ENCODE peak calls at places on chromosomes 5 and 9, in seven cellular contexts. One of them, this sample, is unnamed.

GRCh38 chr5:136066705-136067271 is 38.0 kb downstream of the TGFBI start:
- DNase-seq in stomach: no peak
- DNase-seq in tibial nerve: no peak
- DNase-seq in aorta: no peak
- DNase-seq in neural progenitor cell: no peak
- DNase-seq in spleen: no peak
- DNase-seq in HL-60: no peak
- DNase-seq in this sample: no peak

GRCh38 chr5:107546685-107547084 is 124.1 kb downstream of the EFNA5 start:
- DNase-seq in stomach: no peak
- DNase-seq in tibial nerve: no peak
- DNase-seq in aorta: no peak
- DNase-seq in neural progenitor cell: no peak
- DNase-seq in spleen: no peak
- DNase-seq in HL-60: no peak
- DNase-seq in this sample: no peak

GRCh38 chr5:150178262-150178661 is 11.6 kb upstream of the SLC6A7 start:
- DNase-seq in stomach: no peak
- DNase-seq in tibial nerve: no peak
- DNase-seq in aorta: no peak
- DNase-seq in neural progenitor cell: no peak
- DNase-seq in spleen: no peak
- DNase-seq in HL-60: no peak
- DNase-seq in this sample: no peak

GRCh38 chr5:14182761-14183160 is 39.6 kb downstream of the TRIO start:
- DNase-seq in stomach: no peak
- DNase-seq in tibial nerve: no peak
- DNase-seq in aorta: no peak
- DNase-seq in neural progenitor cell: peak; percentile 42
- DNase-seq in spleen: no peak
- DNase-seq in HL-60: no peak
- DNase-seq in this sample: no peak

GRCh38 chr9:107809859-107810492 is 320.4 kb upstream of the KLF4 start:
- DNase-seq in stomach: no peak
- DNase-seq in tibial nerve: no peak
- DNase-seq in aorta: no peak
- DNase-seq in neural progenitor cell: no peak
- DNase-seq in spleen: no peak
- DNase-seq in HL-60: no peak
- DNase-seq in this sample: no peak

GRCh38 chr5:59587489-59588337 is 305.8 kb downstream of the PDE4D start:
- DNase-seq in stomach: peak; percentile 47
- DNase-seq in tibial nerve: peak; percentile 14
- DNase-seq in aorta: peak; percentile 82
- DNase-seq in neural progenitor cell: peak; percentile 91
- DNase-seq in spleen: no peak
- DNase-seq in HL-60: no peak
- DNase-seq in this sample: peak; percentile 68

GRCh38 chr5:87770601-87771121 is 357.9 kb upstream of the CCNH start:
- DNase-seq in stomach: no peak
- DNase-seq in tibial nerve: no peak
- DNase-seq in aorta: peak; percentile 47
- DNase-seq in neural progenitor cell: peak; percentile 51
- DNase-seq in spleen: peak; percentile 41
- DNase-seq in HL-60: no peak
- DNase-seq in this sample: no peak

GRCh38 chr5:127827451-127827850 is 124.3 kb downstream of the CCDC192 start:
- DNase-seq in stomach: no peak
- DNase-seq in tibial nerve: no peak
- DNase-seq in aorta: no peak
- DNase-seq in neural progenitor cell: no peak
- DNase-seq in spleen: no peak
- DNase-seq in HL-60: no peak
- DNase-seq in this sample: no peak

GRCh38 chr5:179250561-179251225 is 94.6 kb downstream of the ADAMTS2 start:
- DNase-seq in stomach: no peak
- DNase-seq in tibial nerve: no peak
- DNase-seq in aorta: no peak
- DNase-seq in neural progenitor cell: no peak
- DNase-seq in spleen: peak; percentile 47
- DNase-seq in HL-60: no peak
- DNase-seq in this sample: peak; percentile 38

GRCh38 chr9:79598562-79599345 is 27.0 kb downstream of the TLE4 start:
- DNase-seq in stomach: no peak
- DNase-seq in tibial nerve: no peak
- DNase-seq in aorta: no peak
- DNase-seq in neural progenitor cell: no peak
- DNase-seq in spleen: no peak
- DNase-seq in HL-60: no peak
- DNase-seq in this sample: no peak

GRCh38 chr5:168285696-168286095 is 5.7 kb upstream of the WWC1 start:
- DNase-seq in stomach: no peak
- DNase-seq in tibial nerve: no peak
- DNase-seq in aorta: no peak
- DNase-seq in neural progenitor cell: no peak
- DNase-seq in spleen: no peak
- DNase-seq in HL-60: no peak
- DNase-seq in this sample: no peak
- H3K27ac ChIP-seq in stomach: no peak overlapping the region
- H3K27ac ChIP-seq in tibial nerve: no peak overlapping the region
- H3K27ac ChIP-seq in aorta: no peak overlapping the region
- H3K27ac ChIP-seq in neural progenitor cell: no peak overlapping the region
- H3K27ac ChIP-seq in spleen: no peak overlapping the region
- H3K27ac ChIP-seq in HL-60: no peak overlapping the region
- H3K27ac ChIP-seq in this sample: no peak overlapping the region

GRCh38 chr9:129258823-129259301 is 80.8 kb upstream of the IER5L start:
- DNase-seq in stomach: no peak
- DNase-seq in tibial nerve: no peak
- DNase-seq in aorta: peak; percentile 76
- DNase-seq in neural progenitor cell: no peak
- DNase-seq in spleen: peak; percentile 72
- DNase-seq in HL-60: no peak
- DNase-seq in this sample: peak; percentile 57

GRCh38 chr9:129256959-129257713 is 79.1 kb upstream of the IER5L start:
- DNase-seq in stomach: no peak
- DNase-seq in tibial nerve: no peak
- DNase-seq in aorta: peak; percentile 49
- DNase-seq in neural progenitor cell: no peak
- DNase-seq in spleen: peak; percentile 33
- DNase-seq in HL-60: no peak
- DNase-seq in this sample: peak; percentile 10

GRCh38 chr9:129258124-129258822 is 80.2 kb upstream of the IER5L start:
- DNase-seq in stomach: peak; percentile 86
- DNase-seq in tibial nerve: peak; percentile 89
- DNase-seq in aorta: peak; percentile 97
- DNase-seq in neural progenitor cell: peak; percentile 100
- DNase-seq in spleen: peak; percentile 92
- DNase-seq in HL-60: peak; percentile 64
- DNase-seq in this sample: peak; percentile 94

GRCh38 chr9:129262261-129262660 is 84.2 kb upstream of the IER5L start:
- DNase-seq in stomach: no peak
- DNase-seq in tibial nerve: no peak
- DNase-seq in aorta: peak; percentile 40
- DNase-seq in neural progenitor cell: no peak
- DNase-seq in spleen: peak; percentile 42
- DNase-seq in HL-60: no peak
- DNase-seq in this sample: peak; percentile 37

DNA sequence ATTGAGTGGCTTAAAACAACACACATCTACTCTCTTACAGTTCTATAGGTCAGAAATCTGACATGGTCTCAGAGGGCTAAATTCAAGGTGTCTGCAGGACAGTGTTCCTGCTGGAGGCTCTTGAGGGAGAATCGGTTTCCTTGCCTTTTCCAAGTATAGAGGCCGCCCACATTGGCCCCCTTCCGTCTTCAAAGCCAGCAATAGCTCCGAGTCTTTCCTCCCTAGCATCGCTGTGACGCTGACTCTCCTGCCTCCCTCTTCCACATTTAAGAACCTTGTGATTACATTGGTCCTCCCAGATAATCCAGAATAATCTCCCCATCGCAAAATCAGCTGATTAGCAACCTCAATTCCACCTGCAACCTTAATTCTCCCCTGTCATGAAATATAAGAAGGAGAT is 81.3 kb upstream of the IER5L start:
- DNase-seq in stomach: no peak
- DNase-seq in tibial nerve: no peak
- DNase-seq in aorta: peak; percentile 45
- DNase-seq in neural progenitor cell: no peak
- DNase-seq in spleen: peak; percentile 30
- DNase-seq in HL-60: no peak
- DNase-seq in this sample: peak; percentile 12
- H3K4me3 ChIP-seq in stomach: no peak overlapping the region
- H3K4me3 ChIP-seq in tibial nerve: no peak overlapping the region
- H3K4me3 ChIP-seq in aorta: no peak overlapping the region
- H3K4me3 ChIP-seq in neural progenitor cell: no peak overlapping the region
- H3K4me3 ChIP-seq in spleen: no peak overlapping the region
- H3K4me3 ChIP-seq in HL-60: no peak overlapping the region
- H3K4me3 ChIP-seq in this sample: no peak overlapping the region

GRCh38 chr9:97558701-97559101 is 57.2 kb downstream of the TMOD1 start:
- DNase-seq in stomach: no peak
- DNase-seq in tibial nerve: no peak
- DNase-seq in aorta: no peak
- DNase-seq in neural progenitor cell: no peak
- DNase-seq in spleen: peak; percentile 31
- DNase-seq in HL-60: no peak
- DNase-seq in this sample: no peak

GRCh38 chr9:97557606-97558095 is 56.2 kb downstream of the TMOD1 start:
- DNase-seq in stomach: peak; percentile 78
- DNase-seq in tibial nerve: peak; percentile 88
- DNase-seq in aorta: peak; percentile 86
- DNase-seq in neural progenitor cell: no peak
- DNase-seq in spleen: peak; percentile 64
- DNase-seq in HL-60: no peak
- DNase-seq in this sample: peak; percentile 37

GRCh38 chr9:97555164-97555563 is 53.7 kb downstream of the TMOD1 start:
- DNase-seq in stomach: no peak
- DNase-seq in tibial nerve: peak; percentile 74
- DNase-seq in aorta: peak; percentile 84
- DNase-seq in neural progenitor cell: peak; percentile 63
- DNase-seq in spleen: peak; percentile 40
- DNase-seq in HL-60: no peak
- DNase-seq in this sample: peak; percentile 12

GRCh38 chr9:97556036-97556720 is 54.7 kb downstream of the TMOD1 start:
- DNase-seq in stomach: no peak
- DNase-seq in tibial nerve: no peak
- DNase-seq in aorta: no peak
- DNase-seq in neural progenitor cell: no peak
- DNase-seq in spleen: no peak
- DNase-seq in HL-60: no peak
- DNase-seq in this sample: peak; percentile 37

GRCh38 chr9:97556721-97557605 is 55.5 kb downstream of the TMOD1 start:
- DNase-seq in stomach: peak; percentile 80
- DNase-seq in tibial nerve: peak; percentile 69
- DNase-seq in aorta: peak; percentile 83
- DNase-seq in neural progenitor cell: no peak
- DNase-seq in spleen: no peak
- DNase-seq in HL-60: no peak
- DNase-seq in this sample: peak; percentile 63
- H3K27ac ChIP-seq in stomach: peak overlapping the region; percentile 90
- H3K27ac ChIP-seq in tibial nerve: peak overlapping the region; percentile 70
- H3K27ac ChIP-seq in aorta: peak overlapping the region; percentile 93
- H3K27ac ChIP-seq in neural progenitor cell: no peak overlapping the region
- H3K27ac ChIP-seq in spleen: peak overlapping the region; percentile 55
- H3K27ac ChIP-seq in HL-60: no peak overlapping the region
- H3K27ac ChIP-seq in this sample: peak overlapping the region; percentile 74

GRCh38 chr9:13083973-13084528 is 195.4 kb downstream of the MPDZ start:
- DNase-seq in stomach: no peak
- DNase-seq in tibial nerve: no peak
- DNase-seq in aorta: no peak
- DNase-seq in neural progenitor cell: no peak
- DNase-seq in spleen: no peak
- DNase-seq in HL-60: no peak
- DNase-seq in this sample: no peak

GRCh38 chr9:13083366-13083765 is 196.1 kb downstream of the MPDZ start:
- DNase-seq in stomach: no peak
- DNase-seq in tibial nerve: no peak
- DNase-seq in aorta: no peak
- DNase-seq in neural progenitor cell: no peak
- DNase-seq in spleen: no peak
- DNase-seq in HL-60: no peak
- DNase-seq in this sample: no peak

GRCh38 chr9:13078164-13078563 is 201.3 kb downstream of the MPDZ start:
- DNase-seq in stomach: no peak
- DNase-seq in tibial nerve: no peak
- DNase-seq in aorta: no peak
- DNase-seq in neural progenitor cell: no peak
- DNase-seq in spleen: no peak
- DNase-seq in HL-60: no peak
- DNase-seq in this sample: no peak

DNA sequence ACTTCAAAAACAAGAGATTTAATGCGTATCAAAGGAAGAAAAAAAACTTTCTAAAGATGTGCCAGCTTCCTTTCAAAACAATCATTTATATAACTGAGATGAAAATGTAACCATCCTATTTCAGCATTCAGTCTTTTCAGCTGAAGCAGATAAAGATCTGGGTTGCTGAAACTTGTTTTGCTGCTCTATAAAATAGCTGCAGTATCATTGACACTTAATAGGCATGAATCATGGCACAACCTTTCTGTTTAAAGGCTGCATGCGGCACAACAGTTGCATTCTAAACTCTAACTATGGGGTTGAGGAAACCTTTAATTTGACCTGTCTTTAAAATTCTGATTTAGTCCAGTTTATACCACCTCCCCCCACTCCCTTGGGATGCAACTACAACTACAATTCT is 196.7 kb downstream of the MPDZ start:
- DNase-seq in stomach: no peak
- DNase-seq in tibial nerve: no peak
- DNase-seq in aorta: no peak
- DNase-seq in neural progenitor cell: no peak
- DNase-seq in spleen: no peak
- DNase-seq in HL-60: no peak
- DNase-seq in this sample: no peak
- H3K4me3 ChIP-seq in stomach: no peak overlapping the region
- H3K4me3 ChIP-seq in tibial nerve: no peak overlapping the region
- H3K4me3 ChIP-seq in aorta: no peak overlapping the region
- H3K4me3 ChIP-seq in neural progenitor cell: no peak overlapping the region
- H3K4me3 ChIP-seq in spleen: no peak overlapping the region
- H3K4me3 ChIP-seq in HL-60: no peak overlapping the region
- H3K4me3 ChIP-seq in this sample: no peak overlapping the region

GRCh38 chr5:131473731-131474130 is 161.3 kb downstream of the RAPGEF6 start:
- DNase-seq in stomach: no peak
- DNase-seq in tibial nerve: no peak
- DNase-seq in aorta: no peak
- DNase-seq in neural progenitor cell: no peak
- DNase-seq in spleen: no peak
- DNase-seq in HL-60: no peak
- DNase-seq in this sample: no peak

DNA sequence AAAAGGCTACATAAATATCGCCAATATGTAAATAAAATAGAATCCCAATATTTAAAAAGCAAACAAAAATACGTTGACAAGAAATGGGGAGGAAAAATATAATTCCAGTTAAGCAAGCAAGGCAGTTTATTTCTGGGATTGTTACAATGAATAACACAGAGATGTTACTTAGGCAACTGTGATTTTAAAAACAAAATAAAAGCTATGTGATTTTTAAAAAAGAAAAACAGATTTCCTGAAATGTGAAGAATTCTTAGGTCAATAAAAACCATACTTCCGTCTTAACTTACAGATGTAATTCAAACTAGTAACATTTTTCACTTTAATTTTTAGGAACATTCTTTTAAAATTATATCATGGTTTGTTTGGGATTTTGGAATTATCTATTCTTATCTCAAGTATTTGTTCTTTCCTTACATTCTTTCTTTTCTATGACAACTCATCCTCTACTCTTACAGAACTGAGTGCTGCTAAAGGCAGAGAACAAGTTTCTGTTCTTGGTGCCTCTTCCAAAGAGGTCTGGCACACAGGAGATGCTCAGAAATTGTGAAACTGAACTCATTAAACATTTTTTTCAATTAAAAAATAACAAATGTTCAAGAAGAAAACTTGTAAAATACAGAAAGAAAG is 159.5 kb downstream of the RAPGEF6 start:
- DNase-seq in stomach: no peak
- DNase-seq in tibial nerve: no peak
- DNase-seq in aorta: no peak
- DNase-seq in neural progenitor cell: no peak
- DNase-seq in spleen: no peak
- DNase-seq in HL-60: no peak
- DNase-seq in this sample: no peak
- H3K27ac ChIP-seq in stomach: no peak overlapping the region
- H3K27ac ChIP-seq in tibial nerve: no peak overlapping the region
- H3K27ac ChIP-seq in aorta: peak overlapping the region; percentile 36
- H3K27ac ChIP-seq in neural progenitor cell: no peak overlapping the region
- H3K27ac ChIP-seq in spleen: no peak overlapping the region
- H3K27ac ChIP-seq in HL-60: no peak overlapping the region
- H3K27ac ChIP-seq in this sample: no peak overlapping the region

This sample was measured in upper lobe of right lung.